ENCODE peak calls at places on chromosomes 7 and 10, in six cellular contexts. Q, X, N, T, L and P are unnamed samples. For H3K79me2, the result is how much of the 10 kb centered on the place peaks cover.

GRCh38 chr7:156832195-156832877 is 60.6 kb downstream of the LMBR1 start:
- DNase-seq in L (no peak), T (no peak), N (no peak), Q (no peak), X (no peak), P (no peak)

GRCh38 chr7:146115665-146116451 is 743 bp upstream of the CNTNAP2 start:
- DNase-seq in Q (no peak), L (peak), N (peak), X (peak), T (peak), P (peak)

GRCh38 chr10:23412223-23412622 is 26.7 kb upstream of the OTUD1 start:
- DNase-seq in L (no peak), T (peak), N (peak), X (peak), Q (no peak), P (no peak)

GRCh38 chr10:84789050-84789449 is 460.7 kb downstream of the CCSER2 start:
- DNase-seq in T (no peak), Q (no peak), N (no peak), X (no peak), L (no peak), P (no peak)

GRCh38 chr10:132540456-132540855 is 2.9 kb downstream of the INPP5A start:
- DNase-seq in X (peak), T (no peak), Q (no peak), L (no peak), N (peak), P (peak)

GRCh38 chr7:124692420-124692819 is 73.2 kb downstream of the GPR37 start:
- DNase-seq in T (no peak), N (no peak), Q (no peak), X (peak), L (no peak), P (no peak)

GRCh38 chr10:3339531-3339950 is 167.0 kb upstream of the PITRM1 start:
- DNase-seq in X (peak), T (no peak), Q (no peak), L (no peak), N (peak), P (no peak)

GRCh38 chr7:132221356-132221755 is 354.9 kb downstream of the PLXNA4 start:
- DNase-seq in L (no peak), Q (no peak), T (peak), N (no peak), X (peak), P (no peak)

GRCh38 chr10:6385683-6386082 is 183.0 kb downstream of the PFKFB3 start:
- DNase-seq in Q (no peak), X (peak), N (peak), L (no peak), T (peak), P (no peak)

GRCh38 chr7:94350729-94351128 is 44.0 kb upstream of the COL1A2 start:
- DNase-seq in T (no peak), Q (no peak), L (no peak), N (no peak), X (no peak), P (no peak)

GRCh38 chr10:47160967-47161366 is 139.0 kb upstream of the GDF10 start:
- DNase-seq in X (no peak), T (no peak), Q (no peak), L (no peak), N (no peak), P (no peak)

GRCh38 chr7:129989466-129989865 is 36.7 kb upstream of the UBE2H start:
- DNase-seq in X (peak), T (peak), L (no peak), N (no peak), Q (peak), P (peak)

GRCh38 chr7:108246227-108246837 is 116.2 kb upstream of the LAMB4 start:
- DNase-seq in L (peak), N (peak), Q (peak), T (peak), X (peak), P (no peak)

GRCh38 chr7:2607913-2608899 is 23.6 kb upstream of the TTYH3 start:
- DNase-seq in L (no peak), N (no peak), T (no peak), X (no peak), Q (no peak), P (no peak)

GRCh38 chr7:132930881-132931280 is 151.0 kb downstream of the CHCHD3 start:
- DNase-seq in T (no peak), X (no peak), Q (no peak), N (no peak), L (no peak), P (no peak)

DNA sequence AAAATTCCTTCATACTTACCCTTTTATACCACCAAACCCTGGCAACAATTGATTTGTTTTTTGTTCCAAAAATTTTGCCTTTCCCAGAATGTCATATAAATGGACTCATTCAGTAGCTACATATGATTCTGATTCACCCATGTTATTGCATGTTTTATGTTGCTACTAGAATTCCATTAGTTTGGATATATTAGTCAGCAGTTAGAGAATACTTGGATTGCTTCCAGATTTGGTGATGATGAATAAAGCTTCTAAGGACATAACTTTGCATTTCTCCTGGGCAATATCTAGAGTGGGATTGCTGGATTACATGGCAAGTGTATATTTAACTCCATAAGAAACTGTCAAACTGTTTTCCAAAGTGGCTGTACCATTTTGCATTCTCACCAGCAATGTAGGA is 806.9 kb downstream of the DNAJB9 start:
- DNase-seq in Q (no peak), N (no peak), L (no peak), X (peak), T (no peak), P (no peak)
- H3K4me3 ChIP-seq in Q (no peak), N (no peak), L (no peak), X (no peak), T (no peak), P (no peak)

DNA sequence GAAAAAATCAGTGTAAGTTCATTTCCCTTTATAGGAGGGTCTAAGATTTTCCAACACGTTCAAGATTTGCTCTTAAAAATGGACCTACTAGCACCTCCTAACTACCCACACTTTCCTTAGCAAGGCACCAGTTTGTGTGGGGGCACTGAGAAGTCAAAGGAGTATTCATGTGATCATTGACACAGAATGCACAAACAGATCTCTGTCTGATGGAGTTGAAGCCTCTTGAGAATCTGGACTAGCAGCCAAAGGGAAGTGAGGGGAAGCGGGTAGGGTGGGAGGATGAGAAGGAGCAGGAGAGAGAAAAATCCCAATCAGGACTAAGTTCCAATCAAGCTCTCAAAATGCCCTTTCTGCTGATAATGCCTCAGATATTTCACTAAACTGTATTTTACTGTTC is 4.1 kb downstream of the MMS19 start:
- DNase-seq in T (no peak), Q (no peak), X (no peak), N (peak), L (no peak), P (no peak)
- H3K79me2 ChIP-seq in T (half or more), Q (half or more), X (half or more), N (half or more), L (under half), P (half or more)

DNA sequence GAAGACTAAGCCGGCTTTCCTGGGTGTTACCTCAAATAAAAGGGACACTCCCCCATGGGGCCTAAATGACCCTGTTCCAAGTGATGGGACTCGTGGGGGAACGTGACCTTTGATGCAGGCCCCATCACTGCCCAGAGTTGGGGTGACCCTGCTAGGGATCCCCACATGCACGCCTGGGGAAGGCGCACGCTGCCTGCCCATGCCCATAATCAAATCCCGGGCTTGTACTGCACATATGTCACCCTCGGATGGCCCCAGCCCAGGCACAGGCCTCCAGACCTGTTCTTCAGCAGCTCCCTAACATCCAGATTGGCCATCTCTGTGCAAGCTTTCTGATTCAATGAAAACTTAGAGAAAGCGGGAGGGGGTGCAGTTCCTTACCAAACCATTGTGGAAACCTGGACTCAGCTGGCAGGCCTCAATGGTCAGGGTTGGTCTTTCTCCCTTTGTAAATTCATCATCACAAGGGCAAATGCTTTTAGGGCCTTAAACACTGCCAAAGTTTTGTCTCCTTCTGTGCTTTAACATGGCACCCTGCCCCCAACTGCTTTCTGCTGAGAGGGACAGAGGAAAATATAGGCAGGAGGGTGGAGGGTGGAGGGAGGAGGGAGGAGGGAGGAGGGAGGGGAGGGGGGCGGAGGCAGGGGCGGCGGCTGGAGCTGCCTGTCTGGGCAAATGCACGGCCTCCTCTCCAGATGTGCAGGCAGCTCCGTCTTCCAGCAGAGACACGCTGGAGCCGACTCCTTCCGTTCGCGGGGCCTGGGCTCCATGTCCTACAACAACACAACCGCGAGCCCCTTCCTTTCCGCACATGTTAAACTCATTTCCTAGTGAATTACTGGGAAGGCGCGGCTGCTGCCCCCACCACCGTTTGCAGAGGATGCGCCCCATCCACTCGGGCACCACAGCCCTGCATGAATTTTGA is 14.4 kb downstream of the EBF3 start:
- DNase-seq in T (no peak), N (peak), X (no peak), L (no peak), Q (no peak), P (no peak)
- H3K4me3 ChIP-seq in T (no peak), N (no peak), X (no peak), L (peak), Q (no peak), P (no peak)

GRCh38 chr10:103985726-103986125 is 18.8 kb downstream of the SLK start:
- DNase-seq in N (peak), T (no peak), L (no peak), Q (no peak), X (no peak), P (no peak)
- H3K79me2 ChIP-seq in N (half or more), T (half or more), L (under half), Q (under half), X (half or more), P (half or more)

DNA sequence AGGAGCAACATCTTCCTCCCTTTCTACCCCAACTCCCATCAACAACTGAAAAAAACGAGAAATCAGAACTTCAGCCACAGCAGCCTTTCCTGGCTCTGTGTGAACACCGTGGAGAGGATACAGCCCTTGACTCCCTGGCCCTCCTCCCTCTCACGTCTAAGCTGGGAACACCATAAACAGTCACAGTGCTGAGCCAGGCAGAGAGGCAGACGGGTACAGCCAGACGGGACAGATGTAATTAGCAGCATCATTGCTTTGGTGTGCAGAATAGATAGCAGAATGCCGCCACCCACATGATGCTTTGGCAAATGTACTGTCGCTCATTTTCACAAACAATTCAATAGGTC is 63.5 kb downstream of the RGS10 start:
- DNase-seq in L (no peak), Q (no peak), X (no peak), N (peak), T (no peak), P (peak)
- H3K4me3 ChIP-seq in L (no peak), Q (no peak), X (no peak), N (no peak), T (no peak), P (peak)

GRCh38 chr7:103077318-103077717 is 2.4 kb downstream of the ARMC10 start:
- DNase-seq in T (no peak), L (no peak), Q (no peak), N (no peak), X (no peak), P (no peak)

GRCh38 chr7:103075337-103075918 is 488 bp downstream of the ARMC10 start:
- DNase-seq in Q (no peak), X (peak), N (peak), T (peak), L (peak), P (peak)

GRCh38 chr7:103073989-103074518 is 542 bp downstream of the FBXL13 start:
- DNase-seq in T (no peak), L (no peak), N (peak), Q (no peak), X (no peak), P (no peak)

GRCh38 chr7:103074519-103075336 is at the start of the genes ARMC10 and FBXL13:
- DNase-seq in Q (peak), X (peak), T (peak), N (peak), L (peak), P (peak)

GRCh38 chr7:103076767-103077166 is 1.8 kb downstream of the ARMC10 start:
- DNase-seq in N (no peak), T (no peak), X (no peak), L (no peak), Q (no peak), P (no peak)
- H3K79me2 ChIP-seq in N (half or more), T (half or more), X (under half), L (under half), Q (under half), P (under half)

DNA sequence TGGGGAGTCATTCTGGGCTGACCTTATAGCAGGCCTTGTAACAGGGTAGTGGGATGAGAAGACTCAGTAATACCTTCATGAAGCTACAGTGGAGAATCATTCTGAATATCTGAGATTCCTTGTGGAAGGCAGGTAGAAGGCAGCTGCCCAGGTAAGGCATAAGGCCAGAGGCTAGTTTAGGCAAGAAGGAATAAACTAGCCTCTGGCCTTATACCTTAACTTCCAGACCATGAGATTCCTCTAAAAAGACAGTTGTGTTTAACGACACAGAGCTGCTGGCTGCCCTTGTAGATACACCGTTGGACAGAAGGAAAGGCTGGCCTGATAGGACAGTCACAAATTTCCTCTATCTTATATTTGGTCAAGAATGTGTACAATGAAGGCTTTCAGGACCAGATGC is 268.2 kb downstream of the PLXDC2 start:
- DNase-seq in T (no peak), N (no peak), L (no peak), Q (no peak), X (no peak), P (no peak)
- H3K4me3 ChIP-seq in T (no peak), N (no peak), L (no peak), Q (no peak), X (no peak), P (no peak)

GRCh38 chr10:68049289-68050078 is 25.6 kb downstream of the HERC4 start:
- DNase-seq in N (no peak), X (no peak), L (no peak), T (no peak), Q (no peak), P (no peak)
- H3K79me2 ChIP-seq in N (half or more), X (half or more), L (under half), T (half or more), Q (under half), P (under half)